ENCODE peak calls at places on chromosome 6, in eight cellular contexts. One of them, this sample, is unnamed.

GRCh38 chr6:148192310-148192709 is 150.3 kb upstream of the SASH1 start:
- DNase-seq in CD4-positive, CD25-positive, alpha-beta regulatory T cell: no peak
- DNase-seq in transverse colon: no peak
- DNase-seq in IMR-90: peak; percentile 89
- DNase-seq in Peyer's patch: no peak
- DNase-seq in mammary epithelial cell: peak; percentile 86
- DNase-seq in DND-41: no peak
- DNase-seq in colonic mucosa: no peak
- DNase-seq in this sample: no peak

GRCh38 chr6:154604120-154604519 is 93.6 kb upstream of the CNKSR3 start:
- DNase-seq in CD4-positive, CD25-positive, alpha-beta regulatory T cell: no peak
- DNase-seq in transverse colon: no peak
- DNase-seq in IMR-90: no peak
- DNase-seq in Peyer's patch: no peak
- DNase-seq in mammary epithelial cell: no peak
- DNase-seq in DND-41: no peak
- DNase-seq in colonic mucosa: no peak
- DNase-seq in this sample: no peak

GRCh38 chr6:53306819-53307347 is 41.9 kb downstream of the ELOVL5 start:
- DNase-seq in CD4-positive, CD25-positive, alpha-beta regulatory T cell: no peak
- DNase-seq in transverse colon: no peak
- DNase-seq in IMR-90: peak; percentile 49
- DNase-seq in Peyer's patch: no peak
- DNase-seq in mammary epithelial cell: peak; percentile 92
- DNase-seq in DND-41: no peak
- DNase-seq in colonic mucosa: no peak
- DNase-seq in this sample: no peak

GRCh38 chr6:20711518-20711917 is 177.3 kb downstream of the CDKAL1 start:
- DNase-seq in CD4-positive, CD25-positive, alpha-beta regulatory T cell: no peak
- DNase-seq in transverse colon: no peak
- DNase-seq in IMR-90: peak; percentile 40
- DNase-seq in Peyer's patch: no peak
- DNase-seq in mammary epithelial cell: no peak
- DNase-seq in DND-41: no peak
- DNase-seq in colonic mucosa: no peak
- DNase-seq in this sample: no peak

GRCh38 chr6:106547961-106548453 is 81.3 kb downstream of the RTN4IP1 start:
- DNase-seq in CD4-positive, CD25-positive, alpha-beta regulatory T cell: peak; percentile 11
- DNase-seq in transverse colon: no peak
- DNase-seq in IMR-90: peak; percentile 85
- DNase-seq in Peyer's patch: no peak
- DNase-seq in mammary epithelial cell: peak; percentile 94
- DNase-seq in DND-41: no peak
- DNase-seq in colonic mucosa: no peak
- DNase-seq in this sample: peak; percentile 20

GRCh38 chr6:11645016-11645415 is 107.5 kb downstream of the TMEM170B start:
- DNase-seq in CD4-positive, CD25-positive, alpha-beta regulatory T cell: no peak
- DNase-seq in transverse colon: no peak
- DNase-seq in IMR-90: peak; percentile 72
- DNase-seq in Peyer's patch: no peak
- DNase-seq in mammary epithelial cell: no peak
- DNase-seq in DND-41: no peak
- DNase-seq in colonic mucosa: no peak
- DNase-seq in this sample: no peak

GRCh38 chr6:137933696-137934095 is 66.6 kb downstream of the TNFAIP3 start:
- DNase-seq in CD4-positive, CD25-positive, alpha-beta regulatory T cell: no peak
- DNase-seq in transverse colon: no peak
- DNase-seq in IMR-90: peak; percentile 75
- DNase-seq in Peyer's patch: no peak
- DNase-seq in mammary epithelial cell: peak; percentile 95
- DNase-seq in DND-41: no peak
- DNase-seq in colonic mucosa: no peak
- DNase-seq in this sample: no peak

GRCh38 chr6:13355043-13355945 is 27.0 kb upstream of the TBC1D7 start:
- DNase-seq in CD4-positive, CD25-positive, alpha-beta regulatory T cell: no peak
- DNase-seq in transverse colon: no peak
- DNase-seq in IMR-90: peak; percentile 99
- DNase-seq in Peyer's patch: no peak
- DNase-seq in mammary epithelial cell: peak; percentile 92
- DNase-seq in DND-41: no peak
- DNase-seq in colonic mucosa: no peak
- DNase-seq in this sample: no peak

GRCh38 chr6:159174263-159174974 is 5.2 kb downstream of the FNDC1 start:
- DNase-seq in CD4-positive, CD25-positive, alpha-beta regulatory T cell: peak; percentile 35
- DNase-seq in transverse colon: peak; percentile 66
- DNase-seq in IMR-90: peak; percentile 63
- DNase-seq in Peyer's patch: peak; percentile 68
- DNase-seq in mammary epithelial cell: peak; percentile 46
- DNase-seq in DND-41: peak; percentile 56
- DNase-seq in colonic mucosa: peak; percentile 60
- DNase-seq in this sample: peak; percentile 89

GRCh38 chr6:167345960-167346359 is 21.1 kb downstream of the TTLL2 start:
- DNase-seq in CD4-positive, CD25-positive, alpha-beta regulatory T cell: no peak
- DNase-seq in transverse colon: no peak
- DNase-seq in IMR-90: no peak
- DNase-seq in Peyer's patch: no peak
- DNase-seq in mammary epithelial cell: no peak
- DNase-seq in DND-41: no peak
- DNase-seq in colonic mucosa: no peak
- DNase-seq in this sample: no peak

GRCh38 chr6:3419624-3420272 is 37.1 kb downstream of the SLC22A23 start:
- DNase-seq in CD4-positive, CD25-positive, alpha-beta regulatory T cell: no peak
- DNase-seq in transverse colon: no peak
- DNase-seq in IMR-90: peak; percentile 76
- DNase-seq in Peyer's patch: no peak
- DNase-seq in mammary epithelial cell: peak; percentile 79
- DNase-seq in DND-41: no peak
- DNase-seq in colonic mucosa: no peak
- DNase-seq in this sample: no peak

GRCh38 chr6:98944598-98945011 is 3.1 kb downstream of the FBXL4 start:
- DNase-seq in CD4-positive, CD25-positive, alpha-beta regulatory T cell: no peak
- DNase-seq in transverse colon: no peak
- DNase-seq in IMR-90: peak; percentile 72
- DNase-seq in Peyer's patch: no peak
- DNase-seq in mammary epithelial cell: peak; percentile 13
- DNase-seq in DND-41: no peak
- DNase-seq in colonic mucosa: no peak
- DNase-seq in this sample: no peak

GRCh38 chr6:36443951-36444428 is 1.2 kb downstream of the KCTD20 start:
- DNase-seq in CD4-positive, CD25-positive, alpha-beta regulatory T cell: no peak
- DNase-seq in transverse colon: no peak
- DNase-seq in IMR-90: peak; percentile 31
- DNase-seq in Peyer's patch: no peak
- DNase-seq in mammary epithelial cell: peak; percentile 44
- DNase-seq in DND-41: peak; percentile 40
- DNase-seq in colonic mucosa: peak; percentile 39
- DNase-seq in this sample: peak; percentile 76

GRCh38 chr6:124535746-124536145 is 426.5 kb upstream of the RNF217 start:
- DNase-seq in CD4-positive, CD25-positive, alpha-beta regulatory T cell: no peak
- DNase-seq in transverse colon: no peak
- DNase-seq in IMR-90: no peak
- DNase-seq in Peyer's patch: no peak
- DNase-seq in mammary epithelial cell: peak; percentile 51
- DNase-seq in DND-41: no peak
- DNase-seq in colonic mucosa: no peak
- DNase-seq in this sample: no peak

GRCh38 chr6:161008245-161008644 is 16.7 kb downstream of the MAP3K4 start:
- DNase-seq in CD4-positive, CD25-positive, alpha-beta regulatory T cell: no peak
- DNase-seq in transverse colon: no peak
- DNase-seq in IMR-90: no peak
- DNase-seq in Peyer's patch: no peak
- DNase-seq in mammary epithelial cell: no peak
- DNase-seq in DND-41: no peak
- DNase-seq in colonic mucosa: no peak
- DNase-seq in this sample: no peak

GRCh38 chr6:150279533-150279932 is 89.3 kb upstream of the IYD start:
- DNase-seq in CD4-positive, CD25-positive, alpha-beta regulatory T cell: no peak
- DNase-seq in transverse colon: no peak
- DNase-seq in IMR-90: no peak
- DNase-seq in Peyer's patch: no peak
- DNase-seq in mammary epithelial cell: no peak
- DNase-seq in DND-41: no peak
- DNase-seq in colonic mucosa: no peak
- DNase-seq in this sample: no peak

DNA sequence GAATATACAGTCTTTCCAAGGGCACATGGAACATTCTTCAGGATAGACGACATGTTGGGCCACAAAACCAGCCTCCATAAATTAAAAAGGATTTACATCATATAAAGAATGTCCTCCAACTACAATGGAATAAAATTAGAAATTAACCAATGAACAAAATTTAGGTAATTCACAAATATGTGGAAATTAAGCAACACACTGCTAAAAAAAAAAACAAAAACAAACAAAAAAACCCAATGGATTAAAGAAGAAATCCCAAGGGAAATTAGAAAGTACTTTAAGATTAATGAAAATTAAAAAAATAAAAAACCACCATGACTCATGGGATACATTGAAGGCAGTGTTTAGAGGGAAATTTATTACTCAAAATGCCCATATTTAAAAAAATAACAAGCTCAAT is 21.4 kb upstream of the NT5E start:
- DNase-seq in CD4-positive, CD25-positive, alpha-beta regulatory T cell: no peak
- DNase-seq in transverse colon: no peak
- DNase-seq in IMR-90: no peak
- DNase-seq in Peyer's patch: no peak
- DNase-seq in mammary epithelial cell: no peak
- DNase-seq in DND-41: no peak
- DNase-seq in colonic mucosa: no peak
- DNase-seq in this sample: no peak
- H3K4me3 ChIP-seq in CD4-positive, CD25-positive, alpha-beta regulatory T cell: no peak overlapping the region
- H3K4me3 ChIP-seq in transverse colon: no peak overlapping the region
- H3K4me3 ChIP-seq in IMR-90: no peak overlapping the region
- H3K4me3 ChIP-seq in Peyer's patch: no peak overlapping the region
- H3K4me3 ChIP-seq in mammary epithelial cell: no peak overlapping the region
- H3K4me3 ChIP-seq in DND-41: no peak overlapping the region
- H3K4me3 ChIP-seq in colonic mucosa: no peak overlapping the region
- H3K4me3 ChIP-seq in this sample: no peak overlapping the region

GRCh38 chr6:128914051-128914450 is 31.1 kb downstream of the LAMA2 start:
- DNase-seq in CD4-positive, CD25-positive, alpha-beta regulatory T cell: no peak
- DNase-seq in transverse colon: no peak
- DNase-seq in IMR-90: no peak
- DNase-seq in Peyer's patch: no peak
- DNase-seq in mammary epithelial cell: no peak
- DNase-seq in DND-41: no peak
- DNase-seq in colonic mucosa: no peak
- DNase-seq in this sample: no peak

GRCh38 chr6:128919412-128919811 is 36.5 kb downstream of the LAMA2 start:
- DNase-seq in CD4-positive, CD25-positive, alpha-beta regulatory T cell: no peak
- DNase-seq in transverse colon: no peak
- DNase-seq in IMR-90: peak; percentile 61
- DNase-seq in Peyer's patch: no peak
- DNase-seq in mammary epithelial cell: no peak
- DNase-seq in DND-41: no peak
- DNase-seq in colonic mucosa: no peak
- DNase-seq in this sample: no peak

GRCh38 chr6:128918886-128919285 is 35.9 kb downstream of the LAMA2 start:
- DNase-seq in CD4-positive, CD25-positive, alpha-beta regulatory T cell: no peak
- DNase-seq in transverse colon: no peak
- DNase-seq in IMR-90: no peak
- DNase-seq in Peyer's patch: no peak
- DNase-seq in mammary epithelial cell: no peak
- DNase-seq in DND-41: no peak
- DNase-seq in colonic mucosa: no peak
- DNase-seq in this sample: no peak

DNA sequence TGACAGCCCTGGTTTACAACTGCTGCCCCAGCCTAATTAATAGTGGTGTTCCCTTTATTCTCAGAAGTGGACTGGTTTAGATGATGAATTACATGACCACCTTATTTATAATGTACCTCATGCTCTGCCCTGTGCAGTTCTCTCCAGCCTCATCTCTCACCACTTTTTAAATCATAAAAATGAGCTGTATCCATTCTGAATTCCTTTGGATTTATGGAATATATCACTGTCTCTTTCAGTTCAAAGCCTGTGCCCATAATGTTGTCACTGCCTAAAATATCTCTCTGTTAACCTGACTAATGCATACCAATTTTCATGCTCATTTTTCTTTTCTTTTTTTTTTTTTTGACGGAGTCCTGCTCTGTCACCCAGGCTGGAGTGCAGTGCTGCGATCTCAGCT is 36.9 kb downstream of the LAMA2 start:
- DNase-seq in CD4-positive, CD25-positive, alpha-beta regulatory T cell: no peak
- DNase-seq in transverse colon: no peak
- DNase-seq in IMR-90: no peak
- DNase-seq in Peyer's patch: no peak
- DNase-seq in mammary epithelial cell: no peak
- DNase-seq in DND-41: no peak
- DNase-seq in colonic mucosa: no peak
- DNase-seq in this sample: no peak
- H3K36me3 ChIP-seq in CD4-positive, CD25-positive, alpha-beta regulatory T cell: no peaks in the 10 kb centered on the region
- H3K36me3 ChIP-seq in transverse colon: no peaks in the 10 kb centered on the region
- H3K36me3 ChIP-seq in IMR-90: no peaks in the 10 kb centered on the region
- H3K36me3 ChIP-seq in Peyer's patch: no peaks in the 10 kb centered on the region
- H3K36me3 ChIP-seq in mammary epithelial cell: no peaks in the 10 kb centered on the region
- H3K36me3 ChIP-seq in DND-41: no peaks in the 10 kb centered on the region
- H3K36me3 ChIP-seq in colonic mucosa: no peaks in the 10 kb centered on the region
- H3K36me3 ChIP-seq in this sample: no peaks in the 10 kb centered on the region

GRCh38 chr6:27477318-27478013 is 4.6 kb upstream of the ZNF184 start:
- DNase-seq in CD4-positive, CD25-positive, alpha-beta regulatory T cell: no peak
- DNase-seq in transverse colon: no peak
- DNase-seq in IMR-90: no peak
- DNase-seq in Peyer's patch: no peak
- DNase-seq in mammary epithelial cell: no peak
- DNase-seq in DND-41: no peak
- DNase-seq in colonic mucosa: no peak
- DNase-seq in this sample: peak; percentile 26
- H3K4me3 ChIP-seq in CD4-positive, CD25-positive, alpha-beta regulatory T cell: peak overlapping the region; percentile 99
- H3K4me3 ChIP-seq in transverse colon: no peak overlapping the region
- H3K4me3 ChIP-seq in IMR-90: peak overlapping the region; percentile 54
- H3K4me3 ChIP-seq in Peyer's patch: no peak overlapping the region
- H3K4me3 ChIP-seq in mammary epithelial cell: no peak overlapping the region
- H3K4me3 ChIP-seq in DND-41: peak overlapping the region; percentile 87
- H3K4me3 ChIP-seq in colonic mucosa: no peak overlapping the region
- H3K4me3 ChIP-seq in this sample: peak overlapping the region; percentile 92

GRCh38 chr6:24708612-24709011 is 10.3 kb downstream of the C6orf62 start:
- DNase-seq in CD4-positive, CD25-positive, alpha-beta regulatory T cell: no peak
- DNase-seq in transverse colon: no peak
- DNase-seq in IMR-90: no peak
- DNase-seq in Peyer's patch: no peak
- DNase-seq in mammary epithelial cell: no peak
- DNase-seq in DND-41: no peak
- DNase-seq in colonic mucosa: no peak
- DNase-seq in this sample: no peak

GRCh38 chr6:24699521-24700359 is 19.2 kb downstream of the C6orf62 start:
- DNase-seq in CD4-positive, CD25-positive, alpha-beta regulatory T cell: no peak
- DNase-seq in transverse colon: no peak
- DNase-seq in IMR-90: no peak
- DNase-seq in Peyer's patch: no peak
- DNase-seq in mammary epithelial cell: no peak
- DNase-seq in DND-41: no peak
- DNase-seq in colonic mucosa: no peak
- DNase-seq in this sample: no peak

GRCh38 chr6:24709014-24709711 is 9.8 kb downstream of the C6orf62 start:
- DNase-seq in CD4-positive, CD25-positive, alpha-beta regulatory T cell: no peak
- DNase-seq in transverse colon: no peak
- DNase-seq in IMR-90: no peak
- DNase-seq in Peyer's patch: no peak
- DNase-seq in mammary epithelial cell: no peak
- DNase-seq in DND-41: no peak
- DNase-seq in colonic mucosa: no peak
- DNase-seq in this sample: no peak

GRCh38 chr6:24702720-24703282 is 16.2 kb downstream of the C6orf62 start:
- DNase-seq in CD4-positive, CD25-positive, alpha-beta regulatory T cell: no peak
- DNase-seq in transverse colon: no peak
- DNase-seq in IMR-90: no peak
- DNase-seq in Peyer's patch: no peak
- DNase-seq in mammary epithelial cell: no peak
- DNase-seq in DND-41: no peak
- DNase-seq in colonic mucosa: no peak
- DNase-seq in this sample: no peak

GRCh38 chr6:24704468-24704867 is 14.5 kb downstream of the C6orf62 start:
- DNase-seq in CD4-positive, CD25-positive, alpha-beta regulatory T cell: no peak
- DNase-seq in transverse colon: no peak
- DNase-seq in IMR-90: no peak
- DNase-seq in Peyer's patch: no peak
- DNase-seq in mammary epithelial cell: no peak
- DNase-seq in DND-41: no peak
- DNase-seq in colonic mucosa: no peak
- DNase-seq in this sample: no peak
- H3K36me3 ChIP-seq in CD4-positive, CD25-positive, alpha-beta regulatory T cell: peaks cover 78% of the 10 kb centered on the region
- H3K36me3 ChIP-seq in transverse colon: no peaks in the 10 kb centered on the region
- H3K36me3 ChIP-seq in IMR-90: peaks cover 38% of the 10 kb centered on the region
- H3K36me3 ChIP-seq in Peyer's patch: no peaks in the 10 kb centered on the region
- H3K36me3 ChIP-seq in mammary epithelial cell: peaks cover 64% of the 10 kb centered on the region
- H3K36me3 ChIP-seq in DND-41: peaks cover 86% of the 10 kb centered on the region
- H3K36me3 ChIP-seq in colonic mucosa: peaks cover 34% of the 10 kb centered on the region
- H3K36me3 ChIP-seq in this sample: peaks cover 29% of the 10 kb centered on the region

This sample was measured in H7.